ENCODE peak calls at places on chromosomes 4 and X, in six cellular contexts. M is neuronal stem cell, K is mesenchymal stem cell, H is IMR-90, Z is H1, J is trophoblast cell. R is an unnamed sample.

GRCh38 chr4:57083107-57083506 is 27.1 kb downstream of the IGFBP7 start:
- DNase-seq in J (no peak), M (no peak), Z (no peak), K (no peak), H (peak), R (no peak)

GRCh38 chr4:121957266-121957665 is 5.4 kb upstream of the TRPC3 start:
- DNase-seq in Z (no peak), K (no peak), M (no peak), J (no peak), H (no peak), R (no peak)

GRCh38 chr4:8913858-8914460 is 42.3 kb upstream of the HMX1 start:
- DNase-seq in J (no peak), M (no peak), K (no peak), H (no peak), Z (no peak), R (no peak)

GRCh38 chr4:95124906-95125504 is 367.2 kb downstream of the BMPR1B start:
- DNase-seq in Z (peak), J (peak), H (peak), M (peak), K (peak), R (peak)

GRCh38 chr4:1492636-1493539 is 86.6 kb upstream of the NKX1-1 start:
- DNase-seq in M (no peak), K (no peak), Z (no peak), H (no peak), J (no peak), R (no peak)

GRCh38 chr4:113941836-113942235 is 37.6 kb downstream of the ARSJ start:
- DNase-seq in Z (no peak), M (no peak), J (peak), H (no peak), K (no peak), R (no peak)

GRCh38 chr4:55258152-55258863 is 87.7 kb upstream of the SRD5A3 start:
- DNase-seq in M (no peak), H (no peak), Z (no peak), K (peak), J (no peak), R (no peak)

GRCh38 chr4:176885224-176885623 is 92.5 kb upstream of the VEGFC start:
- DNase-seq in H (peak), M (no peak), K (no peak), Z (no peak), J (no peak), R (no peak)

GRCh38 chrX:38811515-38812239 is 10.4 kb downstream of the MID1IP1 start:
- DNase-seq in J (no peak), H (no peak), Z (no peak), M (no peak), K (peak), R (no peak)

DNA sequence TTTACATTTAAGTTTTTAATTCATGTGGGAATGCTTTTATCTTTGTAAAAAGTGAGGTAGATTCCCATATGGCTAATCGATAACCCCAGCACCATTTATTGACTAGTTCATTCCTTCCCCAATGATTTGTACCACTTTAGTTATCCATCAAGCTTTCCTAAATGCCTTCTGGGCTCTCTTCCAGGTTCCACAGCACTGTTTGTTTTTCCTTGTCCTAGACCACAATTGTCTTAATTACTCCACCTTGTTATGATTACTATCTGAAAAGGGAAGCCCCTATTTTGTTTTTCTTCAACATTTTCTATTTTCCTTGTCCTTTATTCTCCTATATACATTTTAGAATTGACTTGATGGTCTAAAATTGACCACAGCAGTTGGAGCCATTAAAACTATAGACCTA is 48.5 kb upstream of the GPRIN3 start:
- DNase-seq in J (no peak), M (no peak), K (no peak), H (no peak), Z (no peak), R (no peak)
- H3K27ac ChIP-seq in J (no peak), M (no peak), K (no peak), H (no peak), Z (no peak), R (no peak)

DNA sequence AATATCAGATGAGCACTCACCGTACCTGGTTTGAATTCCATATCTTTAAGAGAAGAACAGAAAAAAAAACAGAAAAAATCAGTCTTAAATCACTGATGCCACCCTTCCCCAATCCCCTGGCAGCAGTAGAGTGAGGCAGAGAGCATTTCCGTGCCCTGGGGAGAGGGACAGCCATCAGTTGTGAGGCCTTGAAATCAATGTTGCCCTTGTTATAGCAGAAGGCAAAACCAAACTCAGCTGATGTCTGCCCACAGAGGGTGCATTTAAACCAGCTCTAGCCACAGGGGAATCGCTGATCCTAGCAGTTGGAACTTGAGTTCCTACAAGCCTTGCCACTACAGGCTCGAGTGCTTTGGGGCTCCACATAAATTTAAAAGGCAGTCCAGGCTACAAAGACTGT is 338.5 kb upstream of the FMR1 start:
- DNase-seq in J (no peak), K (no peak), M (no peak), Z (no peak), H (no peak), R (no peak)
- H4K91ac ChIP-seq in J (no peak), K (no peak), M (no peak), Z (no peak), H (no peak), R (no peak)

GRCh38 chr4:6687947-6688878 is 5.5 kb upstream of the S100P start:
- DNase-seq in Z (no peak), K (no peak), M (no peak), J (peak), H (no peak), R (peak)
- H3K27ac ChIP-seq in Z (peak), K (peak), M (no peak), J (peak), H (peak), R (no peak)

DNA sequence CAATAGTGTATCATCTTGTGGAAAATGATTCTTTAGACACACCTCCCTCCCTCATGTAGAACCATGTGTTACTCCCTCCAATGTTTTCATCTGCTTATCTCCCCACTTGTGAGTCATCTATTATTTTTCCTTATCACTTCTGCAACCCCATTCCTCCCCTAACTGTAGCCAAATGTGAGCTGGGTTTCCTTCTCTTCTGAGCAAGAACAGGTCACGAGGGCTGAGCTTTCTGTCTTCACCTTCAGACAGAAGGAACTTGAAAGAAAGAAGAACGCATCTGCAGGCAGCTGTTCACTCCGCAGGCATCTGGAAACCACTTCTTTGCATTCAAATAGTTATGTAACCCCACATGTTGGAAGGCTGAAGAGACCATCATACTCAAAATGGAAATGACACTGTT is 1.8 kb downstream of the PPP1R2C start:
- DNase-seq in Z (no peak), M (no peak), H (no peak), K (no peak), J (no peak), R (no peak)
- H4K91ac ChIP-seq in Z (no peak), M (no peak), H (no peak), K (no peak), J (no peak), R (no peak)

DNA sequence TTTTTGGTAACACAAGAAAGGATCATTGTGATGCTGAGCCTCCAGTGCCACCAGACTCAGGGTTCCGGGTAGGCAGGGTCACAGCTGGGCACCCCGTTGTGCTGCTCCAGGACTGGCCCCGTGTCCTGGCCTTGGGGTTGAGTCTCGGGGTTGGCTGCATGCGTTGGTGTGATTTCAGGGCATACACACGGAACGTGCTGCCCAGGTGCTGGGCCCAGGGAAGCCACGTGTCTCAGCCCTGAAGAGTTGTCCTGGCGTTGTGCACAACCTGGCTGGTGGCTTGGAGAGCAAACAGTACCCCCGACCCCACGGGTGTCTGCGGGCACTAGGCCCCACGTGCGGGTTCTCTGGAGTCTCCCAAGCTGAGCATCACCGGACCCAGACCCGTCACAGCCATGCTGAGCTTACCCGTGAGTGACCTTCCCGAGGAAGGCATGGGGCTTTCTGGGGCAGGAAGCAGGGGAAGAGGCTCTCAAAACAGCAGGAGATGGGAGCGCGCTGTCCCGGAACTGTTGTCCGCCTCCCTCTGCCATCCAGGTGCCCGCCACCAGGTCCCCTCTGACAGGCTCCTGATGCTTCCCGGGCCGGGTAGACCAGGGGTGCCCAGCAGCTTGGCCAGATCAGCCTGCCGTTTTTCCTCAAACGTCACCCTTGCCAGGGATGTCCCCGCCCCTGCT is 66.1 kb upstream of the ENPP6 start:
- DNase-seq in J (no peak), M (no peak), Z (no peak), H (no peak), K (no peak), R (no peak)
- H3K27ac ChIP-seq in J (no peak), M (no peak), Z (no peak), H (no peak), K (no peak), R (no peak)

DNA sequence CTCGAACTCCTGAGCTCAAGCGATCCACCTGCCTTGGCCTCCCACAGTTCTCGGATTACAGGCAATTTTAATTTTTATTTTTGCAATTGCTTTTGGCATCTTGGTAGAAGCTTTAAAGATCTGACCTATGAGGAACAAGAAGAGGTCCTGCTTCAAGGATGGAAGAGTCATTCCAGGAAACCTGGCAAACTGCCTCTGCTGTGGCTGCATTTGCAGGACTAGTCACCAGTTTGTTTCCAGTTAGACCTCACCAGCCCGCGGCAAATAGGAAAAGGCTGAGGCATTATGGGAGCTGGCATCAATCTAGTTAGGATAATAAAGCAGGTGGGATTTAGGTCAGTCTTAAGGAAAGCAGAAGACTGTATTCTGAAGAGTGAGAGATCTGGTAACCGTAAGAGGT is 51.9 kb upstream of the LAS1L start:
- DNase-seq in K (no peak), J (no peak), H (peak), M (no peak), Z (no peak), R (no peak)
- H4K91ac ChIP-seq in K (no peak), J (no peak), H (no peak), M (no peak), Z (no peak), R (no peak)

R was measured in H9.